ENCODE peak calls at places on chromosome X, in nine cellular contexts. One of them, this sample, is unnamed.

GRCh38 chrX:129572422-129572821 is 32.4 kb downstream of the OCRL start:
- DNase-seq in A172: no peak
- DNase-seq in neural crest cell: no peak
- DNase-seq in GM04504: no peak
- DNase-seq in stimulated activated CD8-positive, alpha-beta memory T cell treated with anti-CD3 and anti-CD28 coated beads, Interleukin-15, amount 100 ng/mL, for 4 hours: no peak
- DNase-seq in glomerular endothelial cell: no peak
- DNase-seq in stimulated activated CD4-positive, alpha-beta T cell treated with anti-CD3 and anti-CD28 coated beads, Interleukin-15, amount 100 ng/mL, for 24 hours: no peak
- DNase-seq in memory B cell: no peak
- DNase-seq in adipocyte: no peak
- DNase-seq in this sample: no peak

GRCh38 chrX:30618160-30618765 is 35.0 kb upstream of the GK start:
- DNase-seq in A172: no peak
- DNase-seq in neural crest cell: no peak
- DNase-seq in GM04504: no peak
- DNase-seq in stimulated activated CD8-positive, alpha-beta memory T cell treated with anti-CD3 and anti-CD28 coated beads, Interleukin-15, amount 100 ng/mL, for 4 hours: no peak
- DNase-seq in glomerular endothelial cell: no peak
- DNase-seq in stimulated activated CD4-positive, alpha-beta T cell treated with anti-CD3 and anti-CD28 coated beads, Interleukin-15, amount 100 ng/mL, for 24 hours: no peak
- DNase-seq in memory B cell: no peak
- DNase-seq in adipocyte: no peak
- DNase-seq in this sample: no peak

GRCh38 chrX:115521717-115522116 is 39.3 kb upstream of the PLS3 start:
- DNase-seq in A172: no peak
- DNase-seq in neural crest cell: no peak
- DNase-seq in GM04504: no peak
- DNase-seq in stimulated activated CD8-positive, alpha-beta memory T cell treated with anti-CD3 and anti-CD28 coated beads, Interleukin-15, amount 100 ng/mL, for 4 hours: no peak
- DNase-seq in glomerular endothelial cell: no peak
- DNase-seq in stimulated activated CD4-positive, alpha-beta T cell treated with anti-CD3 and anti-CD28 coated beads, Interleukin-15, amount 100 ng/mL, for 24 hours: no peak
- DNase-seq in memory B cell: no peak
- DNase-seq in adipocyte: peak; percentile 31
- DNase-seq in this sample: no peak

GRCh38 chrX:1165535-1166196 is 46.8 kb downstream of the CRLF2 start:
- DNase-seq in A172: no peak
- DNase-seq in neural crest cell: no peak
- DNase-seq in GM04504: no peak
- DNase-seq in stimulated activated CD8-positive, alpha-beta memory T cell treated with anti-CD3 and anti-CD28 coated beads, Interleukin-15, amount 100 ng/mL, for 4 hours: no peak
- DNase-seq in glomerular endothelial cell: no peak
- DNase-seq in stimulated activated CD4-positive, alpha-beta T cell treated with anti-CD3 and anti-CD28 coated beads, Interleukin-15, amount 100 ng/mL, for 24 hours: peak; percentile 39
- DNase-seq in memory B cell: no peak
- DNase-seq in adipocyte: peak; percentile 24
- DNase-seq in this sample: peak; percentile 41

GRCh38 chrX:40105016-40105790 is 7.4 kb upstream of the BCOR start:
- DNase-seq in A172: no peak
- DNase-seq in neural crest cell: no peak
- DNase-seq in GM04504: no peak
- DNase-seq in stimulated activated CD8-positive, alpha-beta memory T cell treated with anti-CD3 and anti-CD28 coated beads, Interleukin-15, amount 100 ng/mL, for 4 hours: no peak
- DNase-seq in glomerular endothelial cell: no peak
- DNase-seq in stimulated activated CD4-positive, alpha-beta T cell treated with anti-CD3 and anti-CD28 coated beads, Interleukin-15, amount 100 ng/mL, for 24 hours: no peak
- DNase-seq in memory B cell: peak; percentile 29
- DNase-seq in adipocyte: peak; percentile 59
- DNase-seq in this sample: peak; percentile 51

GRCh38 chrX:19535481-19535880 is 20.2 kb upstream of the MAP3K15 start:
- DNase-seq in A172: peak; percentile 10
- DNase-seq in neural crest cell: no peak
- DNase-seq in GM04504: no peak
- DNase-seq in stimulated activated CD8-positive, alpha-beta memory T cell treated with anti-CD3 and anti-CD28 coated beads, Interleukin-15, amount 100 ng/mL, for 4 hours: no peak
- DNase-seq in glomerular endothelial cell: no peak
- DNase-seq in stimulated activated CD4-positive, alpha-beta T cell treated with anti-CD3 and anti-CD28 coated beads, Interleukin-15, amount 100 ng/mL, for 24 hours: no peak
- DNase-seq in memory B cell: no peak
- DNase-seq in adipocyte: peak; percentile 48
- DNase-seq in this sample: no peak

GRCh38 chrX:74835566-74835965 is 89.7 kb downstream of the NEXMIF start:
- DNase-seq in A172: no peak
- DNase-seq in neural crest cell: no peak
- DNase-seq in GM04504: no peak
- DNase-seq in stimulated activated CD8-positive, alpha-beta memory T cell treated with anti-CD3 and anti-CD28 coated beads, Interleukin-15, amount 100 ng/mL, for 4 hours: no peak
- DNase-seq in glomerular endothelial cell: no peak
- DNase-seq in stimulated activated CD4-positive, alpha-beta T cell treated with anti-CD3 and anti-CD28 coated beads, Interleukin-15, amount 100 ng/mL, for 24 hours: no peak
- DNase-seq in memory B cell: no peak
- DNase-seq in adipocyte: no peak
- DNase-seq in this sample: no peak

GRCh38 chrX:56764153-56764974 is 35.3 kb downstream of the NBDY start:
- DNase-seq in A172: peak; percentile 65
- DNase-seq in neural crest cell: peak; percentile 32
- DNase-seq in GM04504: peak; percentile 77
- DNase-seq in stimulated activated CD8-positive, alpha-beta memory T cell treated with anti-CD3 and anti-CD28 coated beads, Interleukin-15, amount 100 ng/mL, for 4 hours: peak; percentile 35
- DNase-seq in glomerular endothelial cell: peak; percentile 90
- DNase-seq in stimulated activated CD4-positive, alpha-beta T cell treated with anti-CD3 and anti-CD28 coated beads, Interleukin-15, amount 100 ng/mL, for 24 hours: peak; percentile 60
- DNase-seq in memory B cell: peak; percentile 85
- DNase-seq in adipocyte: peak; percentile 79
- DNase-seq in this sample: peak; percentile 88

GRCh38 chrX:20362268-20363002 is 95.7 kb upstream of the RPS6KA3 start:
- DNase-seq in A172: no peak
- DNase-seq in neural crest cell: no peak
- DNase-seq in GM04504: no peak
- DNase-seq in stimulated activated CD8-positive, alpha-beta memory T cell treated with anti-CD3 and anti-CD28 coated beads, Interleukin-15, amount 100 ng/mL, for 4 hours: no peak
- DNase-seq in glomerular endothelial cell: no peak
- DNase-seq in stimulated activated CD4-positive, alpha-beta T cell treated with anti-CD3 and anti-CD28 coated beads, Interleukin-15, amount 100 ng/mL, for 24 hours: no peak
- DNase-seq in memory B cell: no peak
- DNase-seq in adipocyte: peak; percentile 40
- DNase-seq in this sample: no peak

GRCh38 chrX:109782994-109783711 is 50.1 kb upstream of the ACSL4 start:
- DNase-seq in A172: no peak
- DNase-seq in neural crest cell: no peak
- DNase-seq in GM04504: no peak
- DNase-seq in stimulated activated CD8-positive, alpha-beta memory T cell treated with anti-CD3 and anti-CD28 coated beads, Interleukin-15, amount 100 ng/mL, for 4 hours: no peak
- DNase-seq in glomerular endothelial cell: no peak
- DNase-seq in stimulated activated CD4-positive, alpha-beta T cell treated with anti-CD3 and anti-CD28 coated beads, Interleukin-15, amount 100 ng/mL, for 24 hours: peak; percentile 8
- DNase-seq in memory B cell: no peak
- DNase-seq in adipocyte: no peak
- DNase-seq in this sample: no peak

GRCh38 chrX:100447563-100448397 is 37.7 kb upstream of the PCDH19 start:
- DNase-seq in A172: peak; percentile 0
- DNase-seq in neural crest cell: peak; percentile 59
- DNase-seq in GM04504: no peak
- DNase-seq in stimulated activated CD8-positive, alpha-beta memory T cell treated with anti-CD3 and anti-CD28 coated beads, Interleukin-15, amount 100 ng/mL, for 4 hours: no peak
- DNase-seq in glomerular endothelial cell: peak; percentile 31
- DNase-seq in stimulated activated CD4-positive, alpha-beta T cell treated with anti-CD3 and anti-CD28 coated beads, Interleukin-15, amount 100 ng/mL, for 24 hours: peak; percentile 30
- DNase-seq in memory B cell: peak; percentile 19
- DNase-seq in adipocyte: peak; percentile 54
- DNase-seq in this sample: peak; percentile 3

GRCh38 chrX:147875866-147876596 is 35.7 kb upstream of the FMR1 start:
- DNase-seq in A172: peak; percentile 26
- DNase-seq in neural crest cell: no peak
- DNase-seq in GM04504: no peak
- DNase-seq in stimulated activated CD8-positive, alpha-beta memory T cell treated with anti-CD3 and anti-CD28 coated beads, Interleukin-15, amount 100 ng/mL, for 4 hours: no peak
- DNase-seq in glomerular endothelial cell: no peak
- DNase-seq in stimulated activated CD4-positive, alpha-beta T cell treated with anti-CD3 and anti-CD28 coated beads, Interleukin-15, amount 100 ng/mL, for 24 hours: no peak
- DNase-seq in memory B cell: no peak
- DNase-seq in adipocyte: no peak
- DNase-seq in this sample: no peak

GRCh38 chrX:49184294-49185061 is 1.7 kb downstream of the PRICKLE3 start:
- DNase-seq in A172: peak; percentile 42
- DNase-seq in neural crest cell: peak; percentile 78
- DNase-seq in GM04504: peak; percentile 74
- DNase-seq in stimulated activated CD8-positive, alpha-beta memory T cell treated with anti-CD3 and anti-CD28 coated beads, Interleukin-15, amount 100 ng/mL, for 4 hours: no peak
- DNase-seq in glomerular endothelial cell: no peak
- DNase-seq in stimulated activated CD4-positive, alpha-beta T cell treated with anti-CD3 and anti-CD28 coated beads, Interleukin-15, amount 100 ng/mL, for 24 hours: peak; percentile 65
- DNase-seq in memory B cell: no peak
- DNase-seq in adipocyte: peak; percentile 94
- DNase-seq in this sample: peak; percentile 26

GRCh38 chrX:69173906-69174305 is 8.7 kb upstream of the PJA1 start:
- DNase-seq in A172: no peak
- DNase-seq in neural crest cell: no peak
- DNase-seq in GM04504: no peak
- DNase-seq in stimulated activated CD8-positive, alpha-beta memory T cell treated with anti-CD3 and anti-CD28 coated beads, Interleukin-15, amount 100 ng/mL, for 4 hours: no peak
- DNase-seq in glomerular endothelial cell: no peak
- DNase-seq in stimulated activated CD4-positive, alpha-beta T cell treated with anti-CD3 and anti-CD28 coated beads, Interleukin-15, amount 100 ng/mL, for 24 hours: no peak
- DNase-seq in memory B cell: no peak
- DNase-seq in adipocyte: no peak
- DNase-seq in this sample: no peak

GRCh38 chrX:39633293-39633692 is 464.5 kb downstream of the BCOR start:
- DNase-seq in A172: peak; percentile 22
- DNase-seq in neural crest cell: no peak
- DNase-seq in GM04504: peak; percentile 20
- DNase-seq in stimulated activated CD8-positive, alpha-beta memory T cell treated with anti-CD3 and anti-CD28 coated beads, Interleukin-15, amount 100 ng/mL, for 4 hours: no peak
- DNase-seq in glomerular endothelial cell: no peak
- DNase-seq in stimulated activated CD4-positive, alpha-beta T cell treated with anti-CD3 and anti-CD28 coated beads, Interleukin-15, amount 100 ng/mL, for 24 hours: no peak
- DNase-seq in memory B cell: no peak
- DNase-seq in adipocyte: peak; percentile 17
- DNase-seq in this sample: no peak

GRCh38 chrX:150257348-150258175 is 105.6 kb upstream of the MAMLD1 start:
- DNase-seq in A172: no peak
- DNase-seq in neural crest cell: no peak
- DNase-seq in GM04504: no peak
- DNase-seq in stimulated activated CD8-positive, alpha-beta memory T cell treated with anti-CD3 and anti-CD28 coated beads, Interleukin-15, amount 100 ng/mL, for 4 hours: no peak
- DNase-seq in glomerular endothelial cell: no peak
- DNase-seq in stimulated activated CD4-positive, alpha-beta T cell treated with anti-CD3 and anti-CD28 coated beads, Interleukin-15, amount 100 ng/mL, for 24 hours: no peak
- DNase-seq in memory B cell: no peak
- DNase-seq in adipocyte: no peak
- DNase-seq in this sample: no peak

GRCh38 chrX:12139934-12140611 is 1.8 kb downstream of the FRMPD4 start:
- DNase-seq in A172: no peak
- DNase-seq in neural crest cell: no peak
- DNase-seq in GM04504: no peak
- DNase-seq in stimulated activated CD8-positive, alpha-beta memory T cell treated with anti-CD3 and anti-CD28 coated beads, Interleukin-15, amount 100 ng/mL, for 4 hours: no peak
- DNase-seq in glomerular endothelial cell: no peak
- DNase-seq in stimulated activated CD4-positive, alpha-beta T cell treated with anti-CD3 and anti-CD28 coated beads, Interleukin-15, amount 100 ng/mL, for 24 hours: no peak
- DNase-seq in memory B cell: no peak
- DNase-seq in adipocyte: no peak
- DNase-seq in this sample: no peak

GRCh38 chrX:96372313-96373046 is 312.2 kb upstream of the DIAPH2 start:
- DNase-seq in A172: peak; percentile 21
- DNase-seq in neural crest cell: peak; percentile 1
- DNase-seq in GM04504: peak; percentile 18
- DNase-seq in stimulated activated CD8-positive, alpha-beta memory T cell treated with anti-CD3 and anti-CD28 coated beads, Interleukin-15, amount 100 ng/mL, for 4 hours: no peak
- DNase-seq in glomerular endothelial cell: peak; percentile 20
- DNase-seq in stimulated activated CD4-positive, alpha-beta T cell treated with anti-CD3 and anti-CD28 coated beads, Interleukin-15, amount 100 ng/mL, for 24 hours: no peak
- DNase-seq in memory B cell: no peak
- DNase-seq in adipocyte: peak; percentile 80
- DNase-seq in this sample: no peak

GRCh38 chrX:100720301-100720700 is 11.6 kb downstream of the SYTL4 start:
- DNase-seq in A172: no peak
- DNase-seq in neural crest cell: no peak
- DNase-seq in GM04504: no peak
- DNase-seq in stimulated activated CD8-positive, alpha-beta memory T cell treated with anti-CD3 and anti-CD28 coated beads, Interleukin-15, amount 100 ng/mL, for 4 hours: no peak
- DNase-seq in glomerular endothelial cell: no peak
- DNase-seq in stimulated activated CD4-positive, alpha-beta T cell treated with anti-CD3 and anti-CD28 coated beads, Interleukin-15, amount 100 ng/mL, for 24 hours: no peak
- DNase-seq in memory B cell: no peak
- DNase-seq in adipocyte: no peak
- DNase-seq in this sample: no peak

GRCh38 chrX:78747471-78747870 is at the start of gene LPAR4:
- DNase-seq in A172: no peak
- DNase-seq in neural crest cell: peak; percentile 18
- DNase-seq in GM04504: no peak
- DNase-seq in stimulated activated CD8-positive, alpha-beta memory T cell treated with anti-CD3 and anti-CD28 coated beads, Interleukin-15, amount 100 ng/mL, for 4 hours: no peak
- DNase-seq in glomerular endothelial cell: no peak
- DNase-seq in stimulated activated CD4-positive, alpha-beta T cell treated with anti-CD3 and anti-CD28 coated beads, Interleukin-15, amount 100 ng/mL, for 24 hours: no peak
- DNase-seq in memory B cell: no peak
- DNase-seq in adipocyte: no peak
- DNase-seq in this sample: no peak

GRCh38 chrX:20500171-20500865 is 233.6 kb upstream of the RPS6KA3 start:
- DNase-seq in A172: no peak
- DNase-seq in neural crest cell: no peak
- DNase-seq in GM04504: no peak
- DNase-seq in stimulated activated CD8-positive, alpha-beta memory T cell treated with anti-CD3 and anti-CD28 coated beads, Interleukin-15, amount 100 ng/mL, for 4 hours: no peak
- DNase-seq in glomerular endothelial cell: no peak
- DNase-seq in stimulated activated CD4-positive, alpha-beta T cell treated with anti-CD3 and anti-CD28 coated beads, Interleukin-15, amount 100 ng/mL, for 24 hours: no peak
- DNase-seq in memory B cell: no peak
- DNase-seq in adipocyte: no peak
- DNase-seq in this sample: no peak

GRCh38 chrX:57821703-57822375 is 88.4 kb downstream of the ZXDA start:
- DNase-seq in A172: peak; percentile 49
- DNase-seq in neural crest cell: no peak
- DNase-seq in GM04504: peak; percentile 23
- DNase-seq in stimulated activated CD8-positive, alpha-beta memory T cell treated with anti-CD3 and anti-CD28 coated beads, Interleukin-15, amount 100 ng/mL, for 4 hours: no peak
- DNase-seq in glomerular endothelial cell: peak; percentile 34
- DNase-seq in stimulated activated CD4-positive, alpha-beta T cell treated with anti-CD3 and anti-CD28 coated beads, Interleukin-15, amount 100 ng/mL, for 24 hours: peak; percentile 16
- DNase-seq in memory B cell: peak; percentile 21
- DNase-seq in adipocyte: peak; percentile 68
- DNase-seq in this sample: peak; percentile 29

GRCh38 chrX:152915541-152916241 is 17.8 kb downstream of the ZNF185 start:
- DNase-seq in A172: peak; percentile 69
- DNase-seq in neural crest cell: peak; percentile 44
- DNase-seq in GM04504: peak; percentile 8
- DNase-seq in stimulated activated CD8-positive, alpha-beta memory T cell treated with anti-CD3 and anti-CD28 coated beads, Interleukin-15, amount 100 ng/mL, for 4 hours: no peak
- DNase-seq in glomerular endothelial cell: no peak
- DNase-seq in stimulated activated CD4-positive, alpha-beta T cell treated with anti-CD3 and anti-CD28 coated beads, Interleukin-15, amount 100 ng/mL, for 24 hours: no peak
- DNase-seq in memory B cell: peak; percentile 37
- DNase-seq in adipocyte: peak; percentile 37
- DNase-seq in this sample: peak; percentile 17

GRCh38 chrX:151013164-151013743 is 30.1 kb downstream of the HMGB3 start:
- DNase-seq in A172: no peak
- DNase-seq in neural crest cell: no peak
- DNase-seq in GM04504: no peak
- DNase-seq in stimulated activated CD8-positive, alpha-beta memory T cell treated with anti-CD3 and anti-CD28 coated beads, Interleukin-15, amount 100 ng/mL, for 4 hours: no peak
- DNase-seq in glomerular endothelial cell: no peak
- DNase-seq in stimulated activated CD4-positive, alpha-beta T cell treated with anti-CD3 and anti-CD28 coated beads, Interleukin-15, amount 100 ng/mL, for 24 hours: no peak
- DNase-seq in memory B cell: no peak
- DNase-seq in adipocyte: no peak
- DNase-seq in this sample: no peak

GRCh38 chrX:136115124-136115908 is 32.0 kb upstream of the FHL1 start:
- DNase-seq in A172: no peak
- DNase-seq in neural crest cell: no peak
- DNase-seq in GM04504: no peak
- DNase-seq in stimulated activated CD8-positive, alpha-beta memory T cell treated with anti-CD3 and anti-CD28 coated beads, Interleukin-15, amount 100 ng/mL, for 4 hours: no peak
- DNase-seq in glomerular endothelial cell: no peak
- DNase-seq in stimulated activated CD4-positive, alpha-beta T cell treated with anti-CD3 and anti-CD28 coated beads, Interleukin-15, amount 100 ng/mL, for 24 hours: no peak
- DNase-seq in memory B cell: no peak
- DNase-seq in adipocyte: peak; percentile 55
- DNase-seq in this sample: no peak

GRCh38 chrX:47224266-47224895 is 5.9 kb downstream of the CDK16 start:
- DNase-seq in A172: no peak
- DNase-seq in neural crest cell: no peak
- DNase-seq in GM04504: no peak
- DNase-seq in stimulated activated CD8-positive, alpha-beta memory T cell treated with anti-CD3 and anti-CD28 coated beads, Interleukin-15, amount 100 ng/mL, for 4 hours: no peak
- DNase-seq in glomerular endothelial cell: no peak
- DNase-seq in stimulated activated CD4-positive, alpha-beta T cell treated with anti-CD3 and anti-CD28 coated beads, Interleukin-15, amount 100 ng/mL, for 24 hours: no peak
- DNase-seq in memory B cell: no peak
- DNase-seq in adipocyte: no peak
- DNase-seq in this sample: no peak

GRCh38 chrX:110341189-110342035 is 17.2 kb upstream of the RTL9 start:
- DNase-seq in A172: peak; percentile 56
- DNase-seq in neural crest cell: no peak
- DNase-seq in GM04504: peak; percentile 59
- DNase-seq in stimulated activated CD8-positive, alpha-beta memory T cell treated with anti-CD3 and anti-CD28 coated beads, Interleukin-15, amount 100 ng/mL, for 4 hours: no peak
- DNase-seq in glomerular endothelial cell: no peak
- DNase-seq in stimulated activated CD4-positive, alpha-beta T cell treated with anti-CD3 and anti-CD28 coated beads, Interleukin-15, amount 100 ng/mL, for 24 hours: no peak
- DNase-seq in memory B cell: no peak
- DNase-seq in adipocyte: peak; percentile 75
- DNase-seq in this sample: no peak

GRCh38 chrX:134542485-134542884 is 82.5 kb downstream of the HPRT1 start:
- DNase-seq in A172: no peak
- DNase-seq in neural crest cell: no peak
- DNase-seq in GM04504: no peak
- DNase-seq in stimulated activated CD8-positive, alpha-beta memory T cell treated with anti-CD3 and anti-CD28 coated beads, Interleukin-15, amount 100 ng/mL, for 4 hours: no peak
- DNase-seq in glomerular endothelial cell: no peak
- DNase-seq in stimulated activated CD4-positive, alpha-beta T cell treated with anti-CD3 and anti-CD28 coated beads, Interleukin-15, amount 100 ng/mL, for 24 hours: no peak
- DNase-seq in memory B cell: no peak
- DNase-seq in adipocyte: peak; percentile 62
- DNase-seq in this sample: no peak

GRCh38 chrX:36867143-36867542 is 141.0 kb upstream of the FAM47C start:
- DNase-seq in A172: peak; percentile 30
- DNase-seq in neural crest cell: peak; percentile 2
- DNase-seq in GM04504: peak; percentile 8
- DNase-seq in stimulated activated CD8-positive, alpha-beta memory T cell treated with anti-CD3 and anti-CD28 coated beads, Interleukin-15, amount 100 ng/mL, for 4 hours: no peak
- DNase-seq in glomerular endothelial cell: peak; percentile 16
- DNase-seq in stimulated activated CD4-positive, alpha-beta T cell treated with anti-CD3 and anti-CD28 coated beads, Interleukin-15, amount 100 ng/mL, for 24 hours: no peak
- DNase-seq in memory B cell: no peak
- DNase-seq in adipocyte: peak; percentile 67
- DNase-seq in this sample: no peak

GRCh38 chrX:147537172-147537571 is 374.5 kb upstream of the FMR1 start:
- DNase-seq in A172: no peak
- DNase-seq in neural crest cell: no peak
- DNase-seq in GM04504: no peak
- DNase-seq in stimulated activated CD8-positive, alpha-beta memory T cell treated with anti-CD3 and anti-CD28 coated beads, Interleukin-15, amount 100 ng/mL, for 4 hours: no peak
- DNase-seq in glomerular endothelial cell: no peak
- DNase-seq in stimulated activated CD4-positive, alpha-beta T cell treated with anti-CD3 and anti-CD28 coated beads, Interleukin-15, amount 100 ng/mL, for 24 hours: no peak
- DNase-seq in memory B cell: no peak
- DNase-seq in adipocyte: no peak
- DNase-seq in this sample: no peak

GRCh38 chrX:675896-676295 is 45.3 kb downstream of the SHOX start:
- DNase-seq in A172: no peak
- DNase-seq in neural crest cell: peak; percentile 35
- DNase-seq in GM04504: no peak
- DNase-seq in stimulated activated CD8-positive, alpha-beta memory T cell treated with anti-CD3 and anti-CD28 coated beads, Interleukin-15, amount 100 ng/mL, for 4 hours: no peak
- DNase-seq in glomerular endothelial cell: no peak
- DNase-seq in stimulated activated CD4-positive, alpha-beta T cell treated with anti-CD3 and anti-CD28 coated beads, Interleukin-15, amount 100 ng/mL, for 24 hours: no peak
- DNase-seq in memory B cell: no peak
- DNase-seq in adipocyte: no peak
- DNase-seq in this sample: no peak

This sample was measured in naive B cell.